ENCODE peak calls at places on chromosomes 5 and 9, in eight cellular contexts. One of them, this sample, is unnamed.

GRCh38 chr5:76790632-76791290 is 28.1 kb upstream of the F2RL1 start:
- DNase-seq in ascending aorta: peak; percentile 72
- DNase-seq in SJSA1: peak; percentile 88
- DNase-seq in CD8-positive, alpha-beta memory T cell: no peak
- DNase-seq in heart left ventricle: no peak
- DNase-seq in heart right ventricle: peak; percentile 50
- DNase-seq in psoas muscle: no peak
- DNase-seq in upper lobe of left lung: no peak
- DNase-seq in this sample: no peak

GRCh38 chr9:6931913-6932312 is 174.1 kb downstream of the KDM4C start:
- DNase-seq in ascending aorta: no peak
- DNase-seq in SJSA1: no peak
- DNase-seq in CD8-positive, alpha-beta memory T cell: no peak
- DNase-seq in heart left ventricle: no peak
- DNase-seq in heart right ventricle: peak; percentile 54
- DNase-seq in psoas muscle: peak; percentile 64
- DNase-seq in upper lobe of left lung: no peak
- DNase-seq in this sample: no peak

GRCh38 chr5:36459191-36460135 is 146.9 kb upstream of the SLC1A3 start:
- DNase-seq in ascending aorta: no peak
- DNase-seq in SJSA1: no peak
- DNase-seq in CD8-positive, alpha-beta memory T cell: no peak
- DNase-seq in heart left ventricle: no peak
- DNase-seq in heart right ventricle: no peak
- DNase-seq in psoas muscle: no peak
- DNase-seq in upper lobe of left lung: no peak
- DNase-seq in this sample: no peak

GRCh38 chr9:108117775-108118174 is 628.2 kb upstream of the KLF4 start:
- DNase-seq in ascending aorta: no peak
- DNase-seq in SJSA1: no peak
- DNase-seq in CD8-positive, alpha-beta memory T cell: no peak
- DNase-seq in heart left ventricle: no peak
- DNase-seq in heart right ventricle: no peak
- DNase-seq in psoas muscle: no peak
- DNase-seq in upper lobe of left lung: no peak
- DNase-seq in this sample: no peak

GRCh38 chr5:101915559-101915958 is 380.5 kb downstream of the SLCO4C1 start:
- DNase-seq in ascending aorta: no peak
- DNase-seq in SJSA1: peak; percentile 65
- DNase-seq in CD8-positive, alpha-beta memory T cell: no peak
- DNase-seq in heart left ventricle: no peak
- DNase-seq in heart right ventricle: no peak
- DNase-seq in psoas muscle: no peak
- DNase-seq in upper lobe of left lung: no peak
- DNase-seq in this sample: no peak

GRCh38 chr5:103259705-103260355 is 1.3 kb downstream of the MACIR start:
- DNase-seq in ascending aorta: no peak
- DNase-seq in SJSA1: no peak
- DNase-seq in CD8-positive, alpha-beta memory T cell: peak; percentile 1
- DNase-seq in heart left ventricle: peak; percentile 71
- DNase-seq in heart right ventricle: no peak
- DNase-seq in psoas muscle: no peak
- DNase-seq in upper lobe of left lung: no peak
- DNase-seq in this sample: no peak

GRCh38 chr5:145680169-145680568 is 155.0 kb downstream of the PRELID2 start:
- DNase-seq in ascending aorta: no peak
- DNase-seq in SJSA1: no peak
- DNase-seq in CD8-positive, alpha-beta memory T cell: no peak
- DNase-seq in heart left ventricle: no peak
- DNase-seq in heart right ventricle: no peak
- DNase-seq in psoas muscle: no peak
- DNase-seq in upper lobe of left lung: no peak
- DNase-seq in this sample: no peak

GRCh38 chr9:119284118-119284517 is 85.1 kb downstream of the BRINP1 start:
- DNase-seq in ascending aorta: no peak
- DNase-seq in SJSA1: no peak
- DNase-seq in CD8-positive, alpha-beta memory T cell: no peak
- DNase-seq in heart left ventricle: no peak
- DNase-seq in heart right ventricle: no peak
- DNase-seq in psoas muscle: no peak
- DNase-seq in upper lobe of left lung: no peak
- DNase-seq in this sample: no peak

GRCh38 chr5:169979871-169980270 is 424 bp downstream of the INSYN2B start:
- DNase-seq in ascending aorta: no peak
- DNase-seq in SJSA1: no peak
- DNase-seq in CD8-positive, alpha-beta memory T cell: no peak
- DNase-seq in heart left ventricle: no peak
- DNase-seq in heart right ventricle: no peak
- DNase-seq in psoas muscle: no peak
- DNase-seq in upper lobe of left lung: no peak
- DNase-seq in this sample: no peak

GRCh38 chr5:100595152-100595811 is 60.1 kb downstream of the FAM174A start:
- DNase-seq in ascending aorta: peak; percentile 65
- DNase-seq in SJSA1: peak; percentile 76
- DNase-seq in CD8-positive, alpha-beta memory T cell: no peak
- DNase-seq in heart left ventricle: peak; percentile 58
- DNase-seq in heart right ventricle: peak; percentile 29
- DNase-seq in psoas muscle: peak; percentile 69
- DNase-seq in upper lobe of left lung: no peak
- DNase-seq in this sample: no peak

GRCh38 chr5:35404701-35405100 is 174.4 kb upstream of the PRLR start:
- DNase-seq in ascending aorta: no peak
- DNase-seq in SJSA1: no peak
- DNase-seq in CD8-positive, alpha-beta memory T cell: no peak
- DNase-seq in heart left ventricle: no peak
- DNase-seq in heart right ventricle: no peak
- DNase-seq in psoas muscle: no peak
- DNase-seq in upper lobe of left lung: no peak
- DNase-seq in this sample: no peak

GRCh38 chr5:180646963-180647305 is 2.5 kb downstream of the FLT4 start:
- DNase-seq in ascending aorta: peak; percentile 41
- DNase-seq in SJSA1: no peak
- DNase-seq in CD8-positive, alpha-beta memory T cell: no peak
- DNase-seq in heart left ventricle: peak; percentile 32
- DNase-seq in heart right ventricle: no peak
- DNase-seq in psoas muscle: no peak
- DNase-seq in upper lobe of left lung: no peak
- DNase-seq in this sample: no peak
- H3K27me3 ChIP-seq in ascending aorta: peaks cover 10% of the 10 kb centered on the region
- H3K27me3 ChIP-seq in SJSA1: peaks cover 89% of the 10 kb centered on the region
- H3K27me3 ChIP-seq in CD8-positive, alpha-beta memory T cell: peaks cover 6% of the 10 kb centered on the region
- H3K27me3 ChIP-seq in heart left ventricle: peaks cover 27% of the 10 kb centered on the region
- H3K27me3 ChIP-seq in heart right ventricle: peaks cover 36% of the 10 kb centered on the region
- H3K27me3 ChIP-seq in psoas muscle: peaks cover 26% of the 10 kb centered on the region
- H3K27me3 ChIP-seq in upper lobe of left lung: peaks cover 17% of the 10 kb centered on the region
- H3K27me3 ChIP-seq in this sample: peaks cover 88% of the 10 kb centered on the region

GRCh38 chr5:40828690-40829661 is 6.0 kb downstream of the RPL37 start:
- DNase-seq in ascending aorta: no peak
- DNase-seq in SJSA1: no peak
- DNase-seq in CD8-positive, alpha-beta memory T cell: no peak
- DNase-seq in heart left ventricle: no peak
- DNase-seq in heart right ventricle: no peak
- DNase-seq in psoas muscle: no peak
- DNase-seq in upper lobe of left lung: no peak
- DNase-seq in this sample: no peak

GRCh38 chr5:40833712-40834229 is 1.3 kb downstream of the RPL37 start:
- DNase-seq in ascending aorta: no peak
- DNase-seq in SJSA1: no peak
- DNase-seq in CD8-positive, alpha-beta memory T cell: no peak
- DNase-seq in heart left ventricle: no peak
- DNase-seq in heart right ventricle: no peak
- DNase-seq in psoas muscle: no peak
- DNase-seq in upper lobe of left lung: no peak
- DNase-seq in this sample: no peak

GRCh38 chr5:40829748-40830305 is 5.2 kb downstream of the RPL37 start:
- DNase-seq in ascending aorta: no peak
- DNase-seq in SJSA1: no peak
- DNase-seq in CD8-positive, alpha-beta memory T cell: no peak
- DNase-seq in heart left ventricle: no peak
- DNase-seq in heart right ventricle: no peak
- DNase-seq in psoas muscle: no peak
- DNase-seq in upper lobe of left lung: no peak
- DNase-seq in this sample: no peak

GRCh38 chr5:40832345-40832744 is 2.7 kb downstream of the RPL37 start:
- DNase-seq in ascending aorta: no peak
- DNase-seq in SJSA1: no peak
- DNase-seq in CD8-positive, alpha-beta memory T cell: no peak
- DNase-seq in heart left ventricle: no peak
- DNase-seq in heart right ventricle: no peak
- DNase-seq in psoas muscle: no peak
- DNase-seq in upper lobe of left lung: no peak
- DNase-seq in this sample: no peak

GRCh38 chr5:40831346-40832210 is 3.4 kb downstream of the RPL37 start:
- DNase-seq in ascending aorta: no peak
- DNase-seq in SJSA1: no peak
- DNase-seq in CD8-positive, alpha-beta memory T cell: no peak
- DNase-seq in heart left ventricle: no peak
- DNase-seq in heart right ventricle: no peak
- DNase-seq in psoas muscle: no peak
- DNase-seq in upper lobe of left lung: no peak
- DNase-seq in this sample: no peak
- H3K27ac ChIP-seq in ascending aorta: no peak overlapping the region
- H3K27ac ChIP-seq in SJSA1: no peak overlapping the region
- H3K27ac ChIP-seq in CD8-positive, alpha-beta memory T cell: no peak overlapping the region
- H3K27ac ChIP-seq in heart left ventricle: no peak overlapping the region
- H3K27ac ChIP-seq in heart right ventricle: no peak overlapping the region
- H3K27ac ChIP-seq in psoas muscle: no peak overlapping the region
- H3K27ac ChIP-seq in upper lobe of left lung: no peak overlapping the region
- H3K27ac ChIP-seq in this sample: no peak overlapping the region

GRCh38 chr5:176382721-176383120 is 5.7 kb downstream of the NOP16 start:
- DNase-seq in ascending aorta: no peak
- DNase-seq in SJSA1: no peak
- DNase-seq in CD8-positive, alpha-beta memory T cell: no peak
- DNase-seq in heart left ventricle: no peak
- DNase-seq in heart right ventricle: no peak
- DNase-seq in psoas muscle: no peak
- DNase-seq in upper lobe of left lung: no peak
- DNase-seq in this sample: no peak
- H3K36me3 ChIP-seq in ascending aorta: peaks cover 39% of the 10 kb centered on the region
- H3K36me3 ChIP-seq in SJSA1: peaks cover 80% of the 10 kb centered on the region
- H3K36me3 ChIP-seq in CD8-positive, alpha-beta memory T cell: peaks cover 31% of the 10 kb centered on the region
- H3K36me3 ChIP-seq in heart left ventricle: peaks cover 48% of the 10 kb centered on the region
- H3K36me3 ChIP-seq in heart right ventricle: peaks cover 29% of the 10 kb centered on the region
- H3K36me3 ChIP-seq in psoas muscle: peaks cover 51% of the 10 kb centered on the region
- H3K36me3 ChIP-seq in upper lobe of left lung: peaks cover 14% of the 10 kb centered on the region
- H3K36me3 ChIP-seq in this sample: peaks cover 64% of the 10 kb centered on the region

GRCh38 chr5:135235551-135236100 is 163.4 kb downstream of the MACROH2A1 start:
- DNase-seq in ascending aorta: peak; percentile 45
- DNase-seq in SJSA1: peak; percentile 34
- DNase-seq in CD8-positive, alpha-beta memory T cell: no peak
- DNase-seq in heart left ventricle: no peak
- DNase-seq in heart right ventricle: no peak
- DNase-seq in psoas muscle: no peak
- DNase-seq in upper lobe of left lung: peak; percentile 23
- DNase-seq in this sample: no peak

GRCh38 chr5:135234242-135235000 is 164.6 kb downstream of the MACROH2A1 start:
- DNase-seq in ascending aorta: peak; percentile 34
- DNase-seq in SJSA1: no peak
- DNase-seq in CD8-positive, alpha-beta memory T cell: no peak
- DNase-seq in heart left ventricle: no peak
- DNase-seq in heart right ventricle: no peak
- DNase-seq in psoas muscle: no peak
- DNase-seq in upper lobe of left lung: no peak
- DNase-seq in this sample: no peak

GRCh38 chr5:135233477-135233876 is 165.6 kb downstream of the MACROH2A1 start:
- DNase-seq in ascending aorta: no peak
- DNase-seq in SJSA1: no peak
- DNase-seq in CD8-positive, alpha-beta memory T cell: no peak
- DNase-seq in heart left ventricle: no peak
- DNase-seq in heart right ventricle: no peak
- DNase-seq in psoas muscle: peak; percentile 71
- DNase-seq in upper lobe of left lung: no peak
- DNase-seq in this sample: no peak

GRCh38 chr5:135236187-135236835 is 162.7 kb downstream of the MACROH2A1 start:
- DNase-seq in ascending aorta: peak; percentile 27
- DNase-seq in SJSA1: peak; percentile 26
- DNase-seq in CD8-positive, alpha-beta memory T cell: no peak
- DNase-seq in heart left ventricle: no peak
- DNase-seq in heart right ventricle: no peak
- DNase-seq in psoas muscle: no peak
- DNase-seq in upper lobe of left lung: no peak
- DNase-seq in this sample: no peak

DNA sequence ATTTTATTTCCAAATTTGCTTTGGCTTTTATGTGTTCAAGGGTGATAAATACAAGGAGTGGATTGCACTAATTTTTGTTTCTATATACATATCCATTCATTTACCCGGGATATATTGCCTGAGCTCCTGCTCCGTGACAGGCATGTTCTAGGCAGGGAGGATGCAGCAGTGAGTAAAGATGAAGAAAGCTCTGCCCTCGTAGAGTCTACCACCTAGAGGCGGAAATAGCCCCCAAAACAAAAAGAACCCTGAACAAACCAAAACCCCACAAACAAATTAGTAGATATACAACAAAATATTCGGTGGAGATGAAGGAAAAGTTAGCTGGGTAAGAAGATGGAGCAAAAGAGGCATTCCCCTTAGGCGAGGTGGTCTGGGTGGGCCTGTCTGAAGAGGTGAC is 164.0 kb downstream of the MACROH2A1 start:
- DNase-seq in ascending aorta: no peak
- DNase-seq in SJSA1: no peak
- DNase-seq in CD8-positive, alpha-beta memory T cell: no peak
- DNase-seq in heart left ventricle: no peak
- DNase-seq in heart right ventricle: no peak
- DNase-seq in psoas muscle: no peak
- DNase-seq in upper lobe of left lung: no peak
- DNase-seq in this sample: no peak
- H3K27me3 ChIP-seq in ascending aorta: no peaks in the 10 kb centered on the region
- H3K27me3 ChIP-seq in SJSA1: no peaks in the 10 kb centered on the region
- H3K27me3 ChIP-seq in CD8-positive, alpha-beta memory T cell: no peaks in the 10 kb centered on the region
- H3K27me3 ChIP-seq in heart left ventricle: no peaks in the 10 kb centered on the region
- H3K27me3 ChIP-seq in heart right ventricle: no peaks in the 10 kb centered on the region
- H3K27me3 ChIP-seq in psoas muscle: no peaks in the 10 kb centered on the region
- H3K27me3 ChIP-seq in upper lobe of left lung: no peaks in the 10 kb centered on the region
- H3K27me3 ChIP-seq in this sample: no peaks in the 10 kb centered on the region

This sample was measured in esophagus squamous epithelium.